ENCODE peak calls at places on chromosomes 12 and 14, in six cellular contexts. One of them, this sample, is unnamed.

GRCh38 chr14:57182760-57183503 is 85.8 kb downstream of the EXOC5 start:
- DNase-seq in heart right ventricle: no peak
- DNase-seq in cardiac muscle cell: peak; percentile 17
- DNase-seq in stomach: no peak
- DNase-seq in keratinocyte: no peak
- DNase-seq in AG04450: no peak
- DNase-seq in this sample: no peak

GRCh38 chr12:12714276-12715001 is 2.7 kb upstream of the CDKN1B start:
- DNase-seq in heart right ventricle: no peak
- DNase-seq in cardiac muscle cell: no peak
- DNase-seq in stomach: peak; percentile 54
- DNase-seq in keratinocyte: no peak
- DNase-seq in AG04450: no peak
- DNase-seq in this sample: no peak

GRCh38 chr14:71586131-71586893 is 345.9 kb upstream of the RGS6 start:
- DNase-seq in heart right ventricle: no peak
- DNase-seq in cardiac muscle cell: peak; percentile 66
- DNase-seq in stomach: no peak
- DNase-seq in keratinocyte: no peak
- DNase-seq in AG04450: no peak
- DNase-seq in this sample: peak; percentile 63

GRCh38 chr12:27852742-27853141 is 72.7 kb upstream of the MANSC4 start:
- DNase-seq in heart right ventricle: no peak
- DNase-seq in cardiac muscle cell: no peak
- DNase-seq in stomach: no peak
- DNase-seq in keratinocyte: no peak
- DNase-seq in AG04450: no peak
- DNase-seq in this sample: no peak

GRCh38 chr12:21891763-21892217 is 49.4 kb downstream of the ABCC9 start:
- DNase-seq in heart right ventricle: peak; percentile 27
- DNase-seq in cardiac muscle cell: peak; percentile 30
- DNase-seq in stomach: no peak
- DNase-seq in keratinocyte: no peak
- DNase-seq in AG04450: no peak
- DNase-seq in this sample: peak; percentile 61

GRCh38 chr12:80655751-80656150 is 51.7 kb upstream of the MYF6 start:
- DNase-seq in heart right ventricle: no peak
- DNase-seq in cardiac muscle cell: peak; percentile 33
- DNase-seq in stomach: no peak
- DNase-seq in keratinocyte: no peak
- DNase-seq in AG04450: no peak
- DNase-seq in this sample: no peak

GRCh38 chr12:4143909-4144308 is 129.7 kb upstream of the CCND2 start:
- DNase-seq in heart right ventricle: no peak
- DNase-seq in cardiac muscle cell: no peak
- DNase-seq in stomach: no peak
- DNase-seq in keratinocyte: no peak
- DNase-seq in AG04450: no peak
- DNase-seq in this sample: no peak

GRCh38 chr12:54658306-54659264 is 10.4 kb upstream of the DCD start:
- DNase-seq in heart right ventricle: no peak
- DNase-seq in cardiac muscle cell: peak; percentile 62
- DNase-seq in stomach: peak; percentile 72
- DNase-seq in keratinocyte: no peak
- DNase-seq in AG04450: no peak
- DNase-seq in this sample: no peak

GRCh38 chr12:75986001-75986739 is 45.4 kb downstream of the PHLDA1 start:
- DNase-seq in heart right ventricle: no peak
- DNase-seq in cardiac muscle cell: no peak
- DNase-seq in stomach: no peak
- DNase-seq in keratinocyte: no peak
- DNase-seq in AG04450: no peak
- DNase-seq in this sample: no peak

GRCh38 chr14:54935958-54936357 is 33.3 kb upstream of the GCH1 start:
- DNase-seq in heart right ventricle: no peak
- DNase-seq in cardiac muscle cell: peak; percentile 64
- DNase-seq in stomach: no peak
- DNase-seq in keratinocyte: peak; percentile 61
- DNase-seq in AG04450: peak; percentile 10
- DNase-seq in this sample: no peak

GRCh38 chr14:56299306-56299984 is 181.2 kb downstream of the PELI2 start:
- DNase-seq in heart right ventricle: no peak
- DNase-seq in cardiac muscle cell: no peak
- DNase-seq in stomach: no peak
- DNase-seq in keratinocyte: no peak
- DNase-seq in AG04450: no peak
- DNase-seq in this sample: no peak

GRCh38 chr14:75634848-75635247 is 25.8 kb downstream of the ERG28 start:
- DNase-seq in heart right ventricle: no peak
- DNase-seq in cardiac muscle cell: no peak
- DNase-seq in stomach: no peak
- DNase-seq in keratinocyte: no peak
- DNase-seq in AG04450: no peak
- DNase-seq in this sample: no peak
- H3K27ac ChIP-seq in heart right ventricle: no peak overlapping the region
- H3K27ac ChIP-seq in cardiac muscle cell: no peak overlapping the region
- H3K27ac ChIP-seq in stomach: no peak overlapping the region
- H3K27ac ChIP-seq in keratinocyte: no peak overlapping the region
- H3K27ac ChIP-seq in AG04450: no peak overlapping the region
- H3K27ac ChIP-seq in this sample: no peak overlapping the region

DNA sequence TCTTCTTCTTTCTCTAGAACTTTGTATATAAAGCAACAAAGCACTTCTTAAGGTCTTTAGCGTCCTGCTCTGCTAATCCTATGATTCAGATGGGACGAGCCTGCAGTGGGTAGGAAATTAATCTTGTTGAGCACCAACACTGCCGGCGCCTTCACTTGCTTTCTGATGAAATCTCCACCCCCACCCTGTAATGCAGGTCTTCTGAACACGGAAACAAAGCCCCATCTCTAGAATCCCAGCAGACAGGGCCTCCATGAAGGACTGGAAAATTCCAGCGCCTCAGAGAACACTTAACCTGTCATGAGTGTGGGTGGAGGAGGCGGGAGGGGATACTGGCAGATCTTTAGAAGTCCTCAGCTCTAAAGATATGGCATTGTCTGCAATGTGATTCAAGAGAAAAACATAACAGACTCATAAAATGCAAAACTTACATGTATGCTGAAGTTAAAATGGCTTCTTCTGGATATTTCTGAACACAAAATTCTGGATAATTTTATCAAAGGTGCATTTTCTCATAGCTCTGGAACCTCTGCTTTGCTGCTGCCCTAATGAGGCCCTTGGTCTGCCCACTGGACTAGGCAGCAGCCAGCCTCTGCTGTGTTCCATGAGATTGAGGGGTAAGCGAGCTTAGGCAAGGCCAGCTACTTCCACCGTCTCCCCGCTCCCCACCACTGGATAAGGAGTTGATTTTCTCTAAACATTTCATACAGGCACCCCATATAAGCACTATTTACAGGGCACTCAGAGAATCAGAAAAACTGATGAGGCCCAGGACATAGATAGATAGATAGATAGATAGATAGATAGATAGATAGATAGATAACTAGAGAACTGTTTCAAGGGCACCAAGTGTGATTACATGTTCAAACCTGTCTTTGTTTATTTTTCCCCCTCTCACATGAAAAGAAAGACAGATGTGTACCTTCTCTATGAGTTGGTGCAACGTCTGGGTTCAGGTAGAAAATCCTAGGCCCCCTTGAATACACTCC is 43.1 kb downstream of the ZFP36L1 start:
- DNase-seq in heart right ventricle: no peak
- DNase-seq in cardiac muscle cell: no peak
- DNase-seq in stomach: no peak
- DNase-seq in keratinocyte: no peak
- DNase-seq in AG04450: no peak
- DNase-seq in this sample: no peak
- H3K9me3 ChIP-seq in heart right ventricle: no peaks in the 10 kb centered on the region
- H3K9me3 ChIP-seq in cardiac muscle cell: no peaks in the 10 kb centered on the region
- H3K9me3 ChIP-seq in stomach: no peaks in the 10 kb centered on the region
- H3K9me3 ChIP-seq in keratinocyte: no peaks in the 10 kb centered on the region
- H3K9me3 ChIP-seq in AG04450: no peaks in the 10 kb centered on the region
- H3K9me3 ChIP-seq in this sample: no peaks in the 10 kb centered on the region

GRCh38 chr14:98192946-98193345 is 1079.1 kb downstream of the BCL11B start:
- DNase-seq in heart right ventricle: no peak
- DNase-seq in cardiac muscle cell: no peak
- DNase-seq in stomach: no peak
- DNase-seq in keratinocyte: no peak
- DNase-seq in AG04450: no peak
- DNase-seq in this sample: no peak
- TF ChIP-seq CTCF in heart right ventricle: no peak
- TF ChIP-seq CTCF in cardiac muscle cell: no peak
- TF ChIP-seq CTCF in stomach: no peak
- TF ChIP-seq CTCF in keratinocyte: no peak
- TF ChIP-seq CTCF in AG04450: no peak
- TF ChIP-seq CTCF in this sample: no peak

DNA sequence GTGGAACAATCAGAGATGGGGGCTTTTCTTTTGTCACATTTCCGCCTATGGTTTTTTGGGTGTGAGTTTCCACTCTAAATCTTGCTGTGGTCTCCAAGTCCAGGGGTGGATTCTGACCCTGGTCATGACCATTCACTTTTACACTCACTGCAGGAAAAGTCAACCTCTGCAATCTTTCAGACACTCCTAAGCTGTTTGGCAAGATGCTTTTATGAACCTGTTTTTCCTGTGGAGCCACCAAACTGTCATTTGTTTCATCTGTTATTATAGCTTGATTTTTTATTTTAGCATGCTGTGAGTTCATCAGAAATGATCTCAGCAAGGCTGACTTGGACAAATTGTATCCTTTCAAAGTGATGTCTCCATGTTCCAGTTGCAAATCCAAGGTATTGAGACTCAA is 25.1 kb upstream of the SYCP3 start:
- DNase-seq in heart right ventricle: no peak
- DNase-seq in cardiac muscle cell: no peak
- DNase-seq in stomach: no peak
- DNase-seq in keratinocyte: no peak
- DNase-seq in AG04450: no peak
- DNase-seq in this sample: no peak
- H3K27ac ChIP-seq in heart right ventricle: no peak overlapping the region
- H3K27ac ChIP-seq in cardiac muscle cell: no peak overlapping the region
- H3K27ac ChIP-seq in stomach: no peak overlapping the region
- H3K27ac ChIP-seq in keratinocyte: no peak overlapping the region
- H3K27ac ChIP-seq in AG04450: no peak overlapping the region
- H3K27ac ChIP-seq in this sample: no peak overlapping the region

GRCh38 chr14:37946819-37947218 is 260.9 kb upstream of the SSTR1 start:
- DNase-seq in heart right ventricle: no peak
- DNase-seq in cardiac muscle cell: no peak
- DNase-seq in stomach: no peak
- DNase-seq in keratinocyte: no peak
- DNase-seq in AG04450: no peak
- DNase-seq in this sample: no peak

GRCh38 chr14:37945959-37946358 is 261.7 kb upstream of the SSTR1 start:
- DNase-seq in heart right ventricle: no peak
- DNase-seq in cardiac muscle cell: no peak
- DNase-seq in stomach: no peak
- DNase-seq in keratinocyte: no peak
- DNase-seq in AG04450: no peak
- DNase-seq in this sample: no peak
- H3K9me3 ChIP-seq in heart right ventricle: peaks cover 47% of the 10 kb centered on the region
- H3K9me3 ChIP-seq in cardiac muscle cell: no peaks in the 10 kb centered on the region
- H3K9me3 ChIP-seq in stomach: peaks cover 27% of the 10 kb centered on the region
- H3K9me3 ChIP-seq in keratinocyte: no peaks in the 10 kb centered on the region
- H3K9me3 ChIP-seq in AG04450: no peaks in the 10 kb centered on the region
- H3K9me3 ChIP-seq in this sample: no peaks in the 10 kb centered on the region